ENCODE peak calls at places on chromosomes 13 and 19, in nine cellular contexts. B is fibroblast of the conjunctiva; S is uterus; T is BE2C; G is K562; D is brain pericyte; U is activated CD4-positive, alpha-beta T cell treated with anti-CD3 and anti-CD28 coated beads, Interleukin-2, amount 50 U/mL, for 1 hour; Y is iPS DF 6.9; E is naive thymus-derived CD4-positive, alpha-beta T cell. I is an unnamed sample.

GRCh38 chr19:41939861-41940442 is 11.7 kb upstream of the ERFL start:
- DNase-seq in B (no peak), S (no peak), T (no peak), G (peak; percentile 73), D (no peak), U (peak; percentile 61), Y (no peak), E (no peak), I (no peak)

GRCh38 chr13:112760440-112760839 is 70.6 kb downstream of the ATP11A start:
- DNase-seq in B (no peak), S (no peak), T (no peak), G (no peak), D (no peak), U (no peak), Y (no peak), E (no peak), I (no peak)

GRCh38 chr19:27971071-27971470 is 1241.9 kb downstream of the UQCRFS1 start:
- DNase-seq in B (no peak), S (no peak), T (no peak), G (no peak), D (no peak), U (no peak), Y (no peak), E (no peak), I (peak; percentile 28)

GRCh38 chr19:29022599-29022998 is 190.4 kb downstream of the UQCRFS1 start:
- DNase-seq in B (no peak), S (no peak), T (no peak), G (no peak), D (no peak), U (no peak), Y (no peak), E (no peak), I (no peak)

GRCh38 chr19:11784356-11784755 is 14.0 kb upstream of the ZNF491 start:
- DNase-seq in B (no peak), S (no peak), T (no peak), G (no peak), D (no peak), U (no peak), Y (no peak), E (no peak), I (no peak)

GRCh38 chr19:35713904-35714440 is 3.8 kb upstream of the KMT2B start:
- DNase-seq in B (no peak), S (no peak), T (no peak), G (no peak), D (no peak), U (no peak), Y (no peak), E (no peak), I (no peak)

GRCh38 chr13:48192536-48192935 is 40.5 kb upstream of the ITM2B start:
- DNase-seq in B (no peak), S (no peak), T (no peak), G (no peak), D (no peak), U (no peak), Y (no peak), E (no peak), I (no peak)

GRCh38 chr19:16588089-16588823 is 16.0 kb upstream of the SLC35E1 start:
- DNase-seq in B (no peak), S (no peak), T (peak; percentile 75), G (peak; percentile 85), D (no peak), U (peak; percentile 61), Y (no peak), E (peak; percentile 31), I (no peak)

GRCh38 chr13:30422056-30422914 is at the start of gene UBE2L5:
- DNase-seq in B (peak; percentile 59), S (peak; percentile 93), T (peak; percentile 88), G (peak; percentile 74), D (no peak), U (peak; percentile 62), Y (no peak), E (peak; percentile 42), I (no peak)

GRCh38 chr13:46050771-46051170 is 1.8 kb downstream of the ZC3H13 start:
- DNase-seq in B (no peak), S (no peak), T (no peak), G (no peak), D (no peak), U (no peak), Y (no peak), E (no peak), I (no peak)

GRCh38 chr19:39708594-39708993 is 4.3 kb downstream of the LGALS14 start:
- DNase-seq in B (no peak), S (no peak), T (no peak), G (no peak), D (no peak), U (no peak), Y (no peak), E (no peak), I (no peak)

GRCh38 chr13:103282571-103283450 is 216.6 kb upstream of the SLC10A2 start:
- DNase-seq in B (peak; percentile 23), S (no peak), T (no peak), G (no peak), D (peak; percentile 16), U (no peak), Y (no peak), E (no peak), I (no peak)

GRCh38 chr13:25084101-25084500 is 11.8 kb upstream of the PABPC3 start:
- DNase-seq in B (no peak), S (no peak), T (no peak), G (no peak), D (no peak), U (no peak), Y (no peak), E (no peak), I (no peak)

GRCh38 chr13:45413826-45414312 is 4.3 kb downstream of the SLC25A30 start:
- DNase-seq in B (no peak), S (no peak), T (no peak), G (no peak), D (no peak), U (no peak), Y (no peak), E (no peak), I (no peak)

GRCh38 chr13:42798118-42798517 is 16.7 kb downstream of the FAM216B start:
- DNase-seq in B (no peak), S (no peak), T (no peak), G (no peak), D (no peak), U (no peak), Y (no peak), E (no peak), I (no peak)

GRCh38 chr13:29993716-29994488 is 143.5 kb upstream of the UBL3 start:
- DNase-seq in B (no peak), S (peak; percentile 58), T (no peak), G (no peak), D (no peak), U (no peak), Y (no peak), E (no peak), I (no peak)

GRCh38 chr19:16199275-16199932 is 1.7 kb downstream of the AP1M1 start:
- DNase-seq in B (no peak), S (no peak), T (no peak), G (no peak), D (no peak), U (no peak), Y (no peak), E (no peak), I (no peak)